ENCODE peak calls at places on chromosomes 16 and 17, in six cellular contexts. One of them, this sample, is unnamed.

GRCh38 chr17:82435103-82435502 is 15.4 kb downstream of the CYBC1 start:
- DNase-seq in GM23338: no peak
- DNase-seq in HL-60: no peak
- DNase-seq in K562: no peak
- DNase-seq in HCT116: no peak
- DNase-seq in SK-N-SH: no peak
- DNase-seq in this sample: no peak

GRCh38 chr17:31537558-31537957 is 146.1 kb downstream of the RAB11FIP4 start:
- DNase-seq in GM23338: no peak
- DNase-seq in HL-60: no peak
- DNase-seq in K562: no peak
- DNase-seq in HCT116: no peak
- DNase-seq in SK-N-SH: no peak
- DNase-seq in this sample: no peak

GRCh38 chr16:56916571-56917403 is 15.2 kb upstream of the HERPUD1 start:
- DNase-seq in GM23338: no peak
- DNase-seq in HL-60: no peak
- DNase-seq in K562: no peak
- DNase-seq in HCT116: no peak
- DNase-seq in SK-N-SH: no peak
- DNase-seq in this sample: no peak

GRCh38 chr17:42679001-42679491 is 2.3 kb upstream of the PLEKHH3 start:
- DNase-seq in GM23338: peak; percentile 67
- DNase-seq in HL-60: peak; percentile 28
- DNase-seq in K562: peak; percentile 51
- DNase-seq in HCT116: no peak
- DNase-seq in SK-N-SH: no peak
- DNase-seq in this sample: peak; percentile 80

GRCh38 chr17:17416007-17416399 is 60.8 kb upstream of the MED9 start:
- DNase-seq in GM23338: peak; percentile 89
- DNase-seq in HL-60: peak; percentile 77
- DNase-seq in K562: peak; percentile 85
- DNase-seq in HCT116: peak; percentile 81
- DNase-seq in SK-N-SH: peak; percentile 66
- DNase-seq in this sample: peak; percentile 86

GRCh38 chr17:29140631-29141483 is 39.3 kb downstream of the MYO18A start:
- DNase-seq in GM23338: peak; percentile 23
- DNase-seq in HL-60: peak; percentile 82
- DNase-seq in K562: no peak
- DNase-seq in HCT116: no peak
- DNase-seq in SK-N-SH: peak; percentile 73
- DNase-seq in this sample: no peak

GRCh38 chr16:85056211-85056748 is 28.7 kb downstream of the KIAA0513 start:
- DNase-seq in GM23338: peak; percentile 56
- DNase-seq in HL-60: peak; percentile 26
- DNase-seq in K562: peak; percentile 48
- DNase-seq in HCT116: no peak
- DNase-seq in SK-N-SH: peak; percentile 46
- DNase-seq in this sample: no peak

GRCh38 chr17:1746975-1747543 is 4.4 kb downstream of the SERPINF2 start:
- DNase-seq in GM23338: peak; percentile 64
- DNase-seq in HL-60: no peak
- DNase-seq in K562: no peak
- DNase-seq in HCT116: no peak
- DNase-seq in SK-N-SH: no peak
- DNase-seq in this sample: no peak

GRCh38 chr16:74627506-74628220 is 20.7 kb upstream of the GLG1 start:
- DNase-seq in GM23338: no peak
- DNase-seq in HL-60: no peak
- DNase-seq in K562: no peak
- DNase-seq in HCT116: no peak
- DNase-seq in SK-N-SH: no peak
- DNase-seq in this sample: no peak

GRCh38 chr17:39599006-39599664 is 8.6 kb downstream of the NEUROD2 start:
- DNase-seq in GM23338: peak; percentile 65
- DNase-seq in HL-60: no peak
- DNase-seq in K562: no peak
- DNase-seq in HCT116: no peak
- DNase-seq in SK-N-SH: peak; percentile 62
- DNase-seq in this sample: no peak

GRCh38 chr17:43558805-43559160 is 12.6 kb upstream of the ETV4 start:
- DNase-seq in GM23338: no peak
- DNase-seq in HL-60: no peak
- DNase-seq in K562: no peak
- DNase-seq in HCT116: no peak
- DNase-seq in SK-N-SH: no peak
- DNase-seq in this sample: no peak

GRCh38 chr16:22001591-22001990 is 675 bp upstream of the PDZD9 start:
- DNase-seq in GM23338: no peak
- DNase-seq in HL-60: no peak
- DNase-seq in K562: peak; percentile 20
- DNase-seq in HCT116: no peak
- DNase-seq in SK-N-SH: no peak
- DNase-seq in this sample: no peak

GRCh38 chr17:66989076-66989475 is 24.6 kb downstream of the CACNG4 start:
- DNase-seq in GM23338: no peak
- DNase-seq in HL-60: no peak
- DNase-seq in K562: no peak
- DNase-seq in HCT116: no peak
- DNase-seq in SK-N-SH: no peak
- DNase-seq in this sample: no peak

GRCh38 chr17:62807812-62808575 is at the start of gene MARCHF10:
- DNase-seq in GM23338: peak; percentile 75
- DNase-seq in HL-60: no peak
- DNase-seq in K562: peak; percentile 86
- DNase-seq in HCT116: no peak
- DNase-seq in SK-N-SH: peak; percentile 68
- DNase-seq in this sample: no peak

GRCh38 chr16:14629612-14629918 is 495 bp downstream of the PARN start:
- DNase-seq in GM23338: peak; percentile 63
- DNase-seq in HL-60: peak; percentile 9
- DNase-seq in K562: no peak
- DNase-seq in HCT116: no peak
- DNase-seq in SK-N-SH: no peak
- DNase-seq in this sample: no peak

GRCh38 chr17:34892864-34893263 is 68.4 kb downstream of the CCT6B start:
- DNase-seq in GM23338: peak; percentile 73
- DNase-seq in HL-60: peak; percentile 32
- DNase-seq in K562: peak; percentile 60
- DNase-seq in HCT116: peak; percentile 3
- DNase-seq in SK-N-SH: peak; percentile 86
- DNase-seq in this sample: peak; percentile 50

GRCh38 chr16:53745753-53746258 is 41.9 kb downstream of the FTO start:
- DNase-seq in GM23338: peak; percentile 50
- DNase-seq in HL-60: no peak
- DNase-seq in K562: peak; percentile 19
- DNase-seq in HCT116: peak; percentile 59
- DNase-seq in SK-N-SH: no peak
- DNase-seq in this sample: peak; percentile 72

GRCh38 chr17:62644487-62645173 is 17.2 kb downstream of the MRC2 start:
- DNase-seq in GM23338: peak; percentile 80
- DNase-seq in HL-60: no peak
- DNase-seq in K562: peak; percentile 45
- DNase-seq in HCT116: no peak
- DNase-seq in SK-N-SH: peak; percentile 94
- DNase-seq in this sample: peak; percentile 44

GRCh38 chr17:37430051-37430591 is 23.4 kb downstream of the TADA2A start:
- DNase-seq in GM23338: no peak
- DNase-seq in HL-60: no peak
- DNase-seq in K562: no peak
- DNase-seq in HCT116: no peak
- DNase-seq in SK-N-SH: no peak
- DNase-seq in this sample: no peak

GRCh38 chr17:79949646-79950292 is 85.9 kb downstream of the TBC1D16 start:
- DNase-seq in GM23338: peak; percentile 95
- DNase-seq in HL-60: no peak
- DNase-seq in K562: no peak
- DNase-seq in HCT116: no peak
- DNase-seq in SK-N-SH: peak; percentile 33
- DNase-seq in this sample: no peak

GRCh38 chr16:48340054-48340453 is 45.2 kb downstream of the SIAH1 start:
- DNase-seq in GM23338: no peak
- DNase-seq in HL-60: no peak
- DNase-seq in K562: no peak
- DNase-seq in HCT116: no peak
- DNase-seq in SK-N-SH: no peak
- DNase-seq in this sample: no peak

GRCh38 chr16:54282202-54282922 is 4.2 kb downstream of the IRX3 start:
- DNase-seq in GM23338: peak; percentile 81
- DNase-seq in HL-60: peak; percentile 30
- DNase-seq in K562: peak; percentile 71
- DNase-seq in HCT116: peak; percentile 15
- DNase-seq in SK-N-SH: peak; percentile 55
- DNase-seq in this sample: peak; percentile 77

GRCh38 chr17:83192161-83192788 is 112.9 kb downstream of the METRNL start:
- DNase-seq in GM23338: no peak
- DNase-seq in HL-60: no peak
- DNase-seq in K562: no peak
- DNase-seq in HCT116: no peak
- DNase-seq in SK-N-SH: no peak
- DNase-seq in this sample: no peak

GRCh38 chr17:76191891-76192290 is 48.4 kb downstream of the RNF157 start:
- DNase-seq in GM23338: no peak
- DNase-seq in HL-60: no peak
- DNase-seq in K562: no peak
- DNase-seq in HCT116: no peak
- DNase-seq in SK-N-SH: no peak
- DNase-seq in this sample: no peak

GRCh38 chr16:53055603-53056527 is 1.1 kb downstream of the CHD9 start:
- DNase-seq in GM23338: peak; percentile 83
- DNase-seq in HL-60: peak; percentile 39
- DNase-seq in K562: peak; percentile 59
- DNase-seq in HCT116: no peak
- DNase-seq in SK-N-SH: peak; percentile 43
- DNase-seq in this sample: peak; percentile 51

GRCh38 chr16:69253796-69254426 is 57.2 kb upstream of the VPS4A start:
- DNase-seq in GM23338: no peak
- DNase-seq in HL-60: no peak
- DNase-seq in K562: no peak
- DNase-seq in HCT116: no peak
- DNase-seq in SK-N-SH: no peak
- DNase-seq in this sample: no peak

GRCh38 chr16:10535461-10535860 is 44.9 kb downstream of the EMP2 start:
- DNase-seq in GM23338: no peak
- DNase-seq in HL-60: no peak
- DNase-seq in K562: no peak
- DNase-seq in HCT116: no peak
- DNase-seq in SK-N-SH: no peak
- DNase-seq in this sample: no peak

GRCh38 chr16:53949716-53950410 is 245.9 kb downstream of the FTO start:
- DNase-seq in GM23338: no peak
- DNase-seq in HL-60: no peak
- DNase-seq in K562: no peak
- DNase-seq in HCT116: no peak
- DNase-seq in SK-N-SH: no peak
- DNase-seq in this sample: no peak

GRCh38 chr17:75077072-75077489 is 10.7 kb upstream of the SLC16A5 start:
- DNase-seq in GM23338: peak; percentile 69
- DNase-seq in HL-60: no peak
- DNase-seq in K562: no peak
- DNase-seq in HCT116: no peak
- DNase-seq in SK-N-SH: no peak
- DNase-seq in this sample: no peak
- TF ChIP-seq REST in GM23338: no peak
- TF ChIP-seq REST in HL-60: no peak
- TF ChIP-seq REST in K562: no peak
- TF ChIP-seq REST in HCT116: no peak
- TF ChIP-seq REST in SK-N-SH: no peak
- TF ChIP-seq REST in this sample: no peak

DNA sequence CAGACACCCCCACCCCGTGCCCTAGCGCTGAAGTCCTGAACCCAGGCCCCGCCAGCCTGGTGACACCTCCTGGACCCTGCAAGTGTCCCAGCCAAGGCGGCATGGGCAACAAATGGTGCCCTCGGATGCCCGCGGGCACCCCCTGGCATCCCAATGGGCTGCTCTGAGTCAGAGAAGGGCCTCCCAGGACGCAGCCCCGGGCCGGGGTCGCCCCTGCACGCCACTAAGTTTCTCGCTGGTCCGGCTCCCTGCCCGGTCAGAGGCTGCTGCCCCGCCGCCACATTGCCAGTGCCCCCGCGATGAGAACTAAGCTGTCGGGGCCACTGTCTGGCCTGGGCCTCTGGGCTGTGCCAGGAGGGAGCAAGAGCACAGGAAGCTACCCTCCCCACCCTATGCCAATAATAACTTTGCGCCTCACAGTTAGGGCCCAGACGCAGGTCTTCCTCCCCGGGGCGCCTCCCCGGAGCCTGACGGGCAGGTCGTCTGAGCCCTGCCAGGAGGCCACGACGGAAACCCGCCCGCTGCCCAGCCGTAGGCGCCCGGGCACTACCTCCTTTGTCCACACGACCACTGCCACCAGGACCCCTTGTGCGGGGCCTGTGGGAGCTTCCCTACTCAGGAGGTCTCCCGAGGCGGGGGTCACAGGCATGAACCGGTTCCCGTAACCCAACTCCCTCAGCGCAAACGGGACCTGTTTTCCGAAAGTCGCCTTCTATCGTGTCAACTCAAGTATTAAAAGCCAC is 1.4 kb downstream of the ZFPM1 start:
- DNase-seq in GM23338: peak; percentile 47
- DNase-seq in HL-60: no peak
- DNase-seq in K562: no peak
- DNase-seq in HCT116: no peak
- DNase-seq in SK-N-SH: peak; percentile 72
- DNase-seq in this sample: peak; percentile 46
- TF ChIP-seq REST in GM23338: no peak
- TF ChIP-seq REST in HL-60: no peak
- TF ChIP-seq REST in K562: no peak
- TF ChIP-seq REST in HCT116: no peak
- TF ChIP-seq REST in SK-N-SH: no peak
- TF ChIP-seq REST in this sample: no peak

DNA sequence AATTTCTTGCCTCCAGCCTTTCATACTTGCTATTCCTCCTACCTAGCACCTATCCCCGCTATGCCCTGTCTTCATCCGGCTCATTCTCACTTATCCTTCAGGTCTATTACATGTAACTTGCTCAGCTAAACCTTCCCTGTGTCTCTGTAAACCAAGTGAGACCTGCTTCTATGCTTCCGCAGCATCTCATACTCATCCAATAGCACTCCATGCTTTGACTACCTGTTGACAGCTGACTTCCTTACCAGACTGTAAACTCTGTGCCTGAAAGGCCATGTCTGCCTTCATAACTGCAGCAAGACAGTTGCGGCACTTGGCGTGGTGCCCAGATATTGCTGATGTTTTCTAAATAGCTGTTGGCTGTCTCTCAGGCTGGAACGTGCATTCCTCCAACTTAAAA is 1.8 kb upstream of the OR1E1 start:
- DNase-seq in GM23338: no peak
- DNase-seq in HL-60: no peak
- DNase-seq in K562: no peak
- DNase-seq in HCT116: no peak
- DNase-seq in SK-N-SH: no peak
- DNase-seq in this sample: no peak
- TF ChIP-seq REST in GM23338: no peak
- TF ChIP-seq REST in HL-60: no peak
- TF ChIP-seq REST in K562: no peak
- TF ChIP-seq REST in HCT116: no peak
- TF ChIP-seq REST in SK-N-SH: no peak
- TF ChIP-seq REST in this sample: no peak

GRCh38 chr17:59762022-59762825 is 54.8 kb downstream of the VMP1 start:
- DNase-seq in GM23338: no peak
- DNase-seq in HL-60: no peak
- DNase-seq in K562: no peak
- DNase-seq in HCT116: peak; percentile 75
- DNase-seq in SK-N-SH: no peak
- DNase-seq in this sample: peak; percentile 59
- TF ChIP-seq REST in GM23338: no peak
- TF ChIP-seq REST in HL-60: no peak
- TF ChIP-seq REST in K562: no peak
- TF ChIP-seq REST in HCT116: no peak
- TF ChIP-seq REST in SK-N-SH: no peak
- TF ChIP-seq REST in this sample: no peak